ENCODE peak calls at places on chromosome 1, in six cellular contexts. G is mesenchymal stem cell, R is neuronal stem cell, K is H9, J is trophoblast cell, Z is H1. U is an unnamed sample.

GRCh38 chr1:205247130-205247921 is 19.6 kb downstream of the TMCC2 start:
- DNase-seq in R (no peak), Z (no peak), J (no peak), K (no peak), G (peak), U (peak)

GRCh38 chr1:27070390-27071048 is 57.9 kb upstream of the TENT5B start:
- DNase-seq in G (no peak), J (no peak), R (no peak), Z (no peak), K (peak), U (no peak)

GRCh38 chr1:43933386-43934278 is at the start of gene ARTN:
- DNase-seq in R (peak), Z (peak), G (peak), K (peak), J (no peak), U (no peak)

GRCh38 chr1:14128096-14128495 is 428.1 kb downstream of the PRDM2 start:
- DNase-seq in Z (no peak), R (no peak), K (no peak), J (no peak), G (no peak), U (no peak)

GRCh38 chr1:244675167-244675566 is 22.2 kb downstream of the DESI2 start:
- DNase-seq in J (no peak), Z (no peak), K (no peak), R (no peak), G (no peak), U (no peak)

GRCh38 chr1:41823453-41823852 is 95.3 kb downstream of the HIVEP3 start:
- DNase-seq in J (no peak), Z (peak), K (peak), R (peak), G (no peak), U (no peak)

GRCh38 chr1:17304155-17304826 is 3.7 kb upstream of the PADI4 start:
- DNase-seq in G (peak), Z (no peak), K (no peak), J (peak), R (no peak), U (no peak)

GRCh38 chr1:224761245-224761644 is 145.1 kb downstream of the CNIH3 start:
- DNase-seq in Z (no peak), G (no peak), J (no peak), K (no peak), R (no peak), U (no peak)

GRCh38 chr1:6734579-6735397 is 33.2 kb upstream of the DNAJC11 start:
- DNase-seq in Z (no peak), G (peak), K (no peak), J (peak), R (no peak), U (peak)

GRCh38 chr1:42035205-42035829 is 116.6 kb upstream of the HIVEP3 start:
- DNase-seq in R (peak), G (peak), J (peak), K (peak), Z (peak), U (peak)

GRCh38 chr1:118298397-118298796 is 113.4 kb upstream of the SPAG17 start:
- DNase-seq in K (no peak), Z (no peak), G (no peak), J (no peak), R (no peak), U (no peak)

GRCh38 chr1:8174807-8175206 is 143.1 kb upstream of the SLC45A1 start:
- DNase-seq in G (no peak), J (no peak), R (no peak), Z (no peak), K (no peak), U (no peak)

GRCh38 chr1:89525169-89525855 is 683 bp downstream of the LRRC8B start:
- DNase-seq in J (no peak), K (no peak), Z (no peak), G (peak), R (no peak), U (no peak)

GRCh38 chr1:112040891-112041740 is 51.6 kb upstream of the KCND3 start:
- DNase-seq in J (no peak), R (no peak), Z (no peak), G (no peak), K (no peak), U (no peak)

GRCh38 chr1:28296401-28297220 is 32.2 kb upstream of the MED18 start:
- DNase-seq in K (peak), G (peak), Z (peak), R (peak), J (peak), U (no peak)

GRCh38 chr1:6969106-6969505 is 183.9 kb downstream of the CAMTA1 start:
- DNase-seq in G (no peak), R (no peak), Z (no peak), K (no peak), J (no peak), U (peak)

GRCh38 chr1:225849905-225850304 is 32.3 kb downstream of the TMEM63A start:
- DNase-seq in K (peak), Z (no peak), R (no peak), G (no peak), J (no peak), U (no peak)

GRCh38 chr1:41679531-41679930 is 195.0 kb upstream of the EDN2 start:
- DNase-seq in Z (no peak), K (no peak), J (no peak), R (no peak), G (no peak), U (no peak)

GRCh38 chr1:165162671-165163241 is 193.8 kb downstream of the LMX1A start:
- DNase-seq in K (peak), R (no peak), J (peak), Z (peak), G (no peak), U (no peak)

GRCh38 chr1:18394563-18395156 is 86.1 kb upstream of the KLHDC7A start:
- DNase-seq in K (no peak), G (no peak), Z (no peak), J (no peak), R (no peak), U (no peak)

GRCh38 chr1:204617256-204618147 is 68.0 kb downstream of the LRRN2 start:
- DNase-seq in Z (no peak), G (no peak), K (no peak), J (no peak), R (no peak), U (no peak)

GRCh38 chr1:235407419-235407818 is 40.2 kb downstream of the TBCE start:
- DNase-seq in R (no peak), G (no peak), Z (peak), K (no peak), J (peak), U (no peak)

GRCh38 chr1:171819946-171820345 is 21.4 kb upstream of the DNM3 start:
- DNase-seq in R (no peak), K (no peak), J (no peak), Z (no peak), G (no peak), U (no peak)

GRCh38 chr1:176669782-176670181 is 206.8 kb downstream of the PAPPA2 start:
- DNase-seq in J (no peak), R (no peak), K (no peak), Z (no peak), G (no peak), U (no peak)

GRCh38 chr1:19496529-19496877 is 11.2 kb upstream of the CAPZB start:
- DNase-seq in Z (no peak), K (no peak), G (no peak), R (no peak), J (no peak), U (no peak)

GRCh38 chr1:19493547-19493946 is 8.2 kb upstream of the CAPZB start:
- DNase-seq in Z (no peak), K (no peak), R (no peak), J (no peak), G (no peak), U (no peak)

GRCh38 chr1:19495000-19495656 is 9.8 kb upstream of the CAPZB start:
- DNase-seq in K (no peak), R (no peak), J (no peak), Z (no peak), G (peak), U (no peak)

GRCh38 chr1:19495816-19496528 is 10.6 kb upstream of the CAPZB start:
- DNase-seq in R (no peak), J (no peak), K (no peak), G (no peak), Z (no peak), U (peak)
- H2AFZ ChIP-seq in R (no peak), J (no peak), K (no peak), G (no peak), Z (no peak), U (no peak)

GRCh38 chr1:9444532-9444931 is 94.7 kb upstream of the SLC25A33 start:
- DNase-seq in R (no peak), G (no peak), K (no peak), Z (no peak), J (peak), U (no peak)
- H2AK5ac ChIP-seq in R (no peak), G (peak), K (no peak), Z (no peak), J (peak), U (peak)

GRCh38 chr1:88133991-88134390 is 550.1 kb upstream of the PKN2 start:
- DNase-seq in R (no peak), J (no peak), G (no peak), K (no peak), Z (no peak), U (no peak)

GRCh38 chr1:88140325-88140724 is 543.7 kb upstream of the PKN2 start:
- DNase-seq in G (no peak), R (no peak), K (no peak), Z (no peak), J (no peak), U (no peak)

DNA sequence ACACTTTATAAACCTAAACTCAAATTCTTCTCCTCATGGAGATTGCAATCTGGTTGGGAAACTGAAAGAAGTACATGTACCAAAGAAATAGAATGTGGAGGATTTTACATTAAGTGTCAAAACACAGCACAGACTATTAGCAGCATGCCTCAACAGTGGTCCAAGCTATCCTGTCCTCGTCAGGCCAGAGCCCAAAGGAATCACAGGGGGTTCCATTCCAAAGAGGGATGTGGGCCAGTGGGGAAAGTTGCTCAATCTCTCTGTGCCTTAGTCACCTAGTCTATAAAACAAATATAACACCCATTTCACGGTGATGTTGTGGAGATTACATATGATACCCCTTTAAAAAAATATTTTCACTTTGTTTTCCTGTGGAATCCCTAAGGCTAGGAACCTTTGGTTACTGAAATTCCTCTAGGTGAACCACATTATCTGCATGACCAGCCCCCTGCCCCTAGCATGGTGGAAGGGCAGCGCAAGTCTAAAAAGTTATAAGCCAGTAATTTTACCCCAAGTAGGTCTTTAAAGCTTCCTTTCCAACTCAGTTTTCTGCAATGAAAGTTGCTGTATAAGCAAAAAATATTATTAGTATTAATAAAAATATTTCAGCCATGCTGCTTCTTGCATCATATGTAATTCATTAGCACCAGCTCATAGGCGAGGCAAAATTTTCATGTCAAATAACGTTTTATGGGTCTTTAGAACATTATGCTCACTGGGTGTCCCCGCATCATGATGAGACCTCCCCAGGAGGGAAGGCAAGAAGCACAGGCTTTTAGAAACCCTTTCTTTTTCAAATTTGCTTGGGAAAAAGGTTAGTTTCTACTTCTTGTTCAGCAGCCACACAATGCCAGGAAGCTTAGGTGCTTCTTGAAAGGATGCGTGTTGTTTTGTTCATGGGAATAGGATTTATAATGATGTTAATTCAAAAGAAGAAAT is 548.8 kb upstream of the PKN2 start:
- DNase-seq in R (no peak), K (no peak), J (no peak), G (no peak), Z (no peak), U (no peak)
- H3K27ac ChIP-seq in R (no peak), K (no peak), J (no peak), G (no peak), Z (no peak), U (no peak)

GRCh38 chr1:61504840-61505239 is 220.1 kb downstream of the TM2D1 start:
- DNase-seq in R (no peak), J (no peak), K (no peak), G (no peak), Z (no peak), U (peak)
- H2AFZ ChIP-seq in R (no peak), J (no peak), K (no peak), G (no peak), Z (no peak), U (no peak)

GRCh38 chr1:229185913-229186312 is 85.0 kb upstream of the RAB4A start:
- DNase-seq in Z (no peak), R (no peak), G (no peak), K (no peak), J (no peak), U (no peak)
- H2AK5ac ChIP-seq in Z (no peak), R (no peak), G (no peak), K (no peak), J (no peak), U (no peak)

GRCh38 chr1:22826630-22827580 is 116.3 kb downstream of the EPHB2 start:
- DNase-seq in G (peak), K (peak), Z (no peak), J (peak), R (no peak), U (no peak)
- H3K27ac ChIP-seq in G (no peak), K (no peak), Z (no peak), J (peak), R (no peak), U (no peak)

GRCh38 chr1:83856381-83856780 is 142.6 kb downstream of the TTLL7 start:
- DNase-seq in Z (no peak), K (no peak), R (no peak), J (no peak), G (no peak), U (no peak)

GRCh38 chr1:83854456-83854855 is 144.5 kb downstream of the TTLL7 start:
- DNase-seq in G (no peak), J (no peak), Z (no peak), K (no peak), R (no peak), U (no peak)

GRCh38 chr1:83857705-83858104 is 141.2 kb downstream of the TTLL7 start:
- DNase-seq in K (no peak), J (no peak), Z (no peak), R (no peak), G (no peak), U (no peak)

GRCh38 chr1:83860506-83861221 is 138.3 kb downstream of the TTLL7 start:
- DNase-seq in J (peak), R (peak), K (peak), G (peak), Z (peak), U (no peak)

DNA sequence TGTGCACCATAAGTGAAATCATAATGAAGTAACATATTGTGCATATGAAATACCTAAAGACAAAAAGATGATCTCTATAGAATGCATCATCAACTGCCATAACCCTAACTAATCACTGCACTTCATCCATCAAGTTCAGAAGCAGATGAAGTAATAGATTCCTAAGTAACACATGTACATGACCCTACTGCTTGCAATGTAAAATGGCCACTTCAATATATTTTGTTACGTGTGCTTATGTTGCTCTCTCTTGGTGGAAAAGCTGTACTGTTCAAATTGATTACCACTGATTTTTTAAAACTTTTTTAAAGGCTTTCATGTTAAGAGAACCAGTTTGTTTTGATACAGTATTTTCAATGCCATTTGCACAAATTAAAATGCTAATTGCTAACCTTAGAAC is 141.8 kb downstream of the TTLL7 start:
- DNase-seq in Z (no peak), J (peak), K (no peak), G (peak), R (no peak), U (peak)
- H2AFZ ChIP-seq in Z (no peak), J (no peak), K (no peak), G (no peak), R (peak), U (no peak)

U was measured in IMR-90.